ENCODE peak calls at places on chromosomes 12 and 14, in eight cellular contexts. X, E, A, Z, O, N, F and P are unnamed samples.

GRCh38 chr14:95227279-95227860 is 70.0 kb upstream of the DICER1 start:
- DNase-seq in X (no peak), E (no peak), A (no peak), Z (no peak), O (no peak), N (peak), F (peak), P (no peak)

GRCh38 chr12:47715877-47716548 is 9.3 kb downstream of the ENDOU start:
- DNase-seq in X (no peak), E (no peak), A (no peak), Z (no peak), O (no peak), N (no peak), F (no peak), P (peak)

GRCh38 chr14:88270781-88271180 is 52.3 kb downstream of the KCNK10 start:
- DNase-seq in X (no peak), E (no peak), A (no peak), Z (peak), O (no peak), N (no peak), F (peak), P (peak)

GRCh38 chr12:106840217-106840616 is 65.7 kb downstream of the RIC8B start:
- DNase-seq in X (no peak), E (peak), A (no peak), Z (no peak), O (no peak), N (peak), F (peak), P (no peak)

GRCh38 chr12:25130741-25131188 is 64.2 kb downstream of the DNAI7 start:
- DNase-seq in X (no peak), E (peak), A (no peak), Z (no peak), O (peak), N (peak), F (no peak), P (no peak)

GRCh38 chr12:102232446-102232845 is 34.8 kb upstream of the PMCH start:
- DNase-seq in X (no peak), E (no peak), A (no peak), Z (no peak), O (no peak), N (peak), F (no peak), P (no peak)

GRCh38 chr14:101025131-101025530 is 121.6 kb upstream of the RTL1 start:
- DNase-seq in X (no peak), E (no peak), A (no peak), Z (no peak), O (no peak), N (no peak), F (no peak), P (no peak)

GRCh38 chr14:68939893-68940613 is 39.0 kb downstream of the ACTN1 start:
- DNase-seq in X (peak), E (peak), A (no peak), Z (peak), O (no peak), N (peak), F (peak), P (peak)

GRCh38 chr14:91315844-91316267 is 71.4 kb upstream of the GPR68 start:
- DNase-seq in X (peak), E (no peak), A (no peak), Z (no peak), O (peak), N (no peak), F (no peak), P (no peak)

GRCh38 chr14:52873694-52874093 is 77.2 kb downstream of the FERMT2 start:
- DNase-seq in X (no peak), E (no peak), A (no peak), Z (no peak), O (no peak), N (peak), F (no peak), P (no peak)

GRCh38 chr14:54127526-54127925 is 170.9 kb upstream of the BMP4 start:
- DNase-seq in X (no peak), E (no peak), A (no peak), Z (no peak), O (no peak), N (peak), F (no peak), P (no peak)

GRCh38 chr12:64098709-64099354 is 123.3 kb downstream of the KICS2 start:
- DNase-seq in X (no peak), E (no peak), A (no peak), Z (no peak), O (no peak), N (peak), F (peak), P (no peak)

GRCh38 chr14:41604793-41605534 is 1.7 kb upstream of the LRFN5 start:
- DNase-seq in X (no peak), E (peak), A (no peak), Z (peak), O (no peak), N (peak), F (no peak), P (peak)